ENCODE peak calls at places on chromosomes 7 and 10, in six cellular contexts. K, Q, S, T, W and D are unnamed samples.
A peak's percentile ranks its signal among the peaks of the same experiment; 100 is the strongest.

GRCh38 chr10:111989136-111990050 is 194.2 kb downstream of the GPAM start:
- DNase-seq in S (no peak), Q (no peak), W (no peak), T (no peak), K (no peak), D (no peak)

GRCh38 chr7:137325927-137326326 is 17.6 kb downstream of the PTN start:
- DNase-seq in Q (no peak), K (no peak), W (no peak), S (no peak), T (no peak), D (no peak)

GRCh38 chr7:22052221-22052639 is 106.5 kb upstream of the CDCA7L start:
- DNase-seq in Q (no peak), K (peak; percentile 14), T (peak; percentile 15), S (no peak), W (no peak), D (no peak)

GRCh38 chr7:36047254-36047653 is 105.8 kb upstream of the EEPD1 start:
- DNase-seq in T (no peak), Q (no peak), W (no peak), K (no peak), S (no peak), D (no peak)

GRCh38 chr7:94410471-94411466 is 16.1 kb downstream of the COL1A2 start:
- DNase-seq in W (no peak), T (no peak), S (no peak), Q (no peak), K (no peak), D (no peak)

GRCh38 chr7:120407015-120407414 is 134.0 kb downstream of the KCND2 start:
- DNase-seq in T (peak; percentile 88), Q (no peak), W (no peak), S (no peak), K (peak; percentile 65), D (no peak)

GRCh38 chr7:64574481-64575159 is 11.7 kb upstream of the ZNF680 start:
- DNase-seq in T (no peak), Q (peak; percentile 18), W (no peak), K (no peak), S (no peak), D (no peak)

GRCh38 chr7:104552102-104552501 is 223.7 kb downstream of the LHFPL3 start:
- DNase-seq in K (peak; percentile 29), W (no peak), Q (no peak), S (peak; percentile 28), T (peak; percentile 51), D (no peak)

GRCh38 chr7:23928391-23928790 is 218.4 kb downstream of the STK31 start:
- DNase-seq in W (no peak), S (no peak), Q (no peak), T (no peak), K (no peak), D (no peak)

GRCh38 chr7:2354173-2355078 is at the start of gene EIF3B:
- DNase-seq in T (peak; percentile 85), Q (peak; percentile 80), K (peak; percentile 89), S (peak; percentile 90), W (peak; percentile 94), D (peak; percentile 97)

GRCh38 chr10:131729938-131730660 is 170.7 kb upstream of the PPP2R2D start:
- DNase-seq in Q (no peak), S (peak; percentile 21), W (peak; percentile 25), T (no peak), K (no peak), D (no peak)

GRCh38 chr7:151779255-151779654 is 97.7 kb downstream of the PRKAG2 start:
- DNase-seq in K (no peak), Q (no peak), W (peak; percentile 40), S (no peak), T (no peak), D (peak; percentile 29)

GRCh38 chr7:142319970-142320369 is 62.1 kb upstream of the PRSS58 start:
- DNase-seq in W (no peak), Q (no peak), S (no peak), T (peak; percentile 40), K (no peak), D (no peak)

GRCh38 chr7:38973760-38974159 is 3.9 kb upstream of the POU6F2 start:
- DNase-seq in S (no peak), Q (no peak), T (no peak), K (no peak), W (no peak), D (no peak)

GRCh38 chr10:89171996-89172395 is 35.1 kb downstream of the CH25H start:
- DNase-seq in W (no peak), S (no peak), T (no peak), K (no peak), Q (no peak), D (no peak)

GRCh38 chr10:8306685-8307364 is 252.3 kb downstream of the GATA3 start:
- DNase-seq in K (peak; percentile 58), Q (no peak), S (no peak), W (no peak), T (peak; percentile 26), D (no peak)

GRCh38 chr7:133563196-133563707 is 310.4 kb downstream of the EXOC4 start:
- DNase-seq in K (no peak), W (no peak), T (no peak), Q (no peak), S (no peak), D (no peak)

GRCh38 chr10:65838811-65839210 is 1087.0 kb upstream of the LRRTM3 start:
- DNase-seq in S (no peak), W (no peak), Q (no peak), K (no peak), T (peak; percentile 74), D (no peak)

GRCh38 chr10:65846949-65847348 is 1078.9 kb upstream of the LRRTM3 start:
- DNase-seq in Q (no peak), K (no peak), T (no peak), S (no peak), W (no peak), D (no peak)

DNA sequence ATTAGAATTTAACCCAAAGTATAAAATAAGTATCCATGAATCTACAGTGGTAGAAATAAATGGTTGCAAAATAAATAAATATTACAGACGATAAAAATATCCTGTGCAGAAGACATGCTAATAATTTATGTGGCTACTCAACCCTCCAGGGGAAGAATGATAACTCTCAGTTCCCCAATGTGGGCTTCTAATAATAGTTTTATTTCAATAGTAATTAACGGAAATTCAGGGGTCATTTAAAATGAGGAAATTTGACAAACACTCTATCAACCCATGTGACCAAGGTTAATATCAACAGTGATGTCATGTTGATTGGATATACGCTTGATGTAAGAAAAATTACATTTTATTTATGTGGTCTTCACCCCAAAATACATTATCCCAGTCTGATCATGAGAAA is 1082.6 kb upstream of the LRRTM3 start:
- DNase-seq in K (no peak), S (no peak), Q (no peak), T (no peak), W (no peak), D (no peak)
- TF ChIP-seq CTCF in K (no peak), S (no peak), Q (no peak), T (no peak), W (no peak), D (no peak)

GRCh38 chr10:113131611-113132330 is 181.7 kb downstream of the TCF7L2 start:
- DNase-seq in W (no peak), K (peak; percentile 5), Q (no peak), S (no peak), T (no peak), D (no peak)

GRCh38 chr10:113129117-113129516 is 179.1 kb downstream of the TCF7L2 start:
- DNase-seq in S (no peak), Q (no peak), T (no peak), W (no peak), K (no peak), D (no peak)

GRCh38 chr10:113133497-113133896 is 183.4 kb downstream of the TCF7L2 start:
- DNase-seq in Q (no peak), S (no peak), K (no peak), W (no peak), T (no peak), D (no peak)

GRCh38 chr10:113135025-113135424 is 185.0 kb downstream of the TCF7L2 start:
- DNase-seq in W (no peak), Q (no peak), T (no peak), K (no peak), S (no peak), D (no peak)

GRCh38 chr10:113132651-113133088 is 182.6 kb downstream of the TCF7L2 start:
- DNase-seq in Q (no peak), S (no peak), K (no peak), W (no peak), T (no peak), D (no peak)
- H3K4me1 ChIP-seq in Q (peaks cover 35% of the 10 kb centered on the region), S (no peaks in the 10 kb centered on the region), K (peaks cover 7% of the 10 kb centered on the region), W (peaks cover 26% of the 10 kb centered on the region), T (no peaks in the 10 kb centered on the region), D (no peaks in the 10 kb centered on the region)

GRCh38 chr10:87771871-87772500 is 46.0 kb downstream of the ATAD1 start:
- DNase-seq in K (peak; percentile 15), W (no peak), S (no peak), T (peak; percentile 59), Q (no peak), D (no peak)

GRCh38 chr10:87764072-87764934 is 53.7 kb downstream of the ATAD1 start:
- DNase-seq in W (no peak), Q (no peak), T (no peak), S (no peak), K (no peak), D (no peak)

GRCh38 chr10:87765666-87766376 is 52.2 kb downstream of the ATAD1 start:
- DNase-seq in Q (no peak), W (no peak), S (no peak), K (no peak), T (no peak), D (no peak)

GRCh38 chr10:87763086-87763861 is 54.8 kb downstream of the ATAD1 start:
- DNase-seq in W (no peak), T (no peak), Q (no peak), S (no peak), K (no peak), D (no peak)

DNA sequence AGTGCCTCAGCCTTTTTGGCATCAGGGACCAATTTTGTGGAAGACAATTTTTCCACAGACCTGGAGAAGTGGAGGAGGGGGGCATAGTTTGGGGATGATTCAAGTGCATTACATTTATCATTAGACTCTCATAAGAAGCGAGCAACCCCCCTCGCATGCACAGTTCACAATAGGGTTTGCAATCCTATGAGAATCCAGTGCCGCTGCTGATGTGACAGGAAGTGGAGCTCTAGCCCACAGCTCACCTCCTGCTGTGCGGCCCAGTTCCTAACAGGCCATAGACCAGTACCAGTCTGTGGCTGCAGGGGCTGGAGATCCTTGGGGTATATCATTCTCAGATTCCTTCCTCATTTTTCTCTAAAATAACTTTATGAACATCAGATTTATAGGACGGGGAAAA is 50.8 kb downstream of the ATAD1 start:
- DNase-seq in W (no peak), S (no peak), Q (no peak), T (peak; percentile 46), K (no peak), D (no peak)
- H3K36me3 ChIP-seq in W (peaks cover 43% of the 10 kb centered on the region), S (peaks cover 53% of the 10 kb centered on the region), Q (peaks cover 8% of the 10 kb centered on the region), T (peaks cover 10% of the 10 kb centered on the region), K (peaks cover 11% of the 10 kb centered on the region), D (peaks cover 23% of the 10 kb centered on the region)

GRCh38 chr7:102453319-102453718 is 11.3 kb downstream of the ALKBH4 start:
- DNase-seq in T (no peak), W (no peak), S (no peak), K (no peak), Q (no peak), D (no peak)

GRCh38 chr7:102450242-102450641 is 14.4 kb downstream of the ALKBH4 start:
- DNase-seq in T (peak; percentile 51), Q (no peak), S (no peak), W (no peak), K (no peak), D (peak; percentile 85)

GRCh38 chr7:102452451-102452850 is 12.2 kb downstream of the ALKBH4 start:
- DNase-seq in S (no peak), Q (no peak), T (no peak), W (no peak), K (no peak), D (no peak)

GRCh38 chr7:102449136-102449535 is 15.5 kb downstream of the ALKBH4 start:
- DNase-seq in Q (no peak), T (no peak), W (no peak), K (no peak), S (no peak), D (no peak)

GRCh38 chr7:102451371-102452054 is 13.2 kb downstream of the ALKBH4 start:
- DNase-seq in K (peak; percentile 53), T (no peak), S (no peak), Q (no peak), W (no peak), D (no peak)
- TF ChIP-seq CTCF in K (no peak), T (no peak), S (no peak), Q (no peak), W (no peak), D (no peak)